ENCODE peak calls at places on chromosomes 16 and 17, in four cellular contexts. D is amniotic epithelial cell; Y is hepatocyte; C is stimulated activated CD4-positive, alpha-beta T cell treated with anti-CD3 and anti-CD28 coated beads, Interleukin-2, amount 100 ng/mL, for 48 hours. X is an unnamed sample.

GRCh38 chr17:17751996-17752821 is 71.0 kb downstream of the RAI1 start:
- DNase-seq in D (peak; percentile 89), Y (peak; percentile 96), C (peak; percentile 98), X (peak; percentile 97)

GRCh38 chr17:66724581-66725341 is 110.2 kb upstream of the CACNG5 start:
- DNase-seq in D (no peak), Y (peak; percentile 33), C (no peak), X (no peak)

GRCh38 chr17:2995362-2995761 is 68.0 kb downstream of the OR1D5 start:
- DNase-seq in D (no peak), Y (no peak), C (no peak), X (no peak)

GRCh38 chr16:52051773-52052172 is 495.2 kb downstream of the TOX3 start:
- DNase-seq in D (no peak), Y (no peak), C (no peak), X (no peak)

GRCh38 chr17:31297090-31297489 is at the start of gene OMG:
- DNase-seq in D (no peak), Y (no peak), C (no peak), X (no peak)

GRCh38 chr17:51097708-51098446 is 22.8 kb downstream of the SPAG9 start:
- DNase-seq in D (no peak), Y (peak; percentile 26), C (no peak), X (no peak)

GRCh38 chr17:79038545-79039135 is 14.7 kb downstream of the C1QTNF1 start:
- DNase-seq in D (peak; percentile 99), Y (no peak), C (no peak), X (peak; percentile 49)

GRCh38 chr17:76917829-76918228 is 49.6 kb downstream of the MGAT5B start:
- DNase-seq in D (no peak), Y (no peak), C (no peak), X (no peak)

GRCh38 chr17:28327031-28327607 is 8.1 kb downstream of the TMEM97 start:
- DNase-seq in D (peak; percentile 17), Y (no peak), C (no peak), X (no peak)